ENCODE peak calls at places on chromosomes 2 and 18, in four cellular contexts. One of them, this sample, is unnamed. For H3K9me3, the result is how much of the 10 kb centered on the place peaks cover.

GRCh38 chr2:200703132-200703925 is 108.4 kb upstream of the BZW1 start:
- DNase-seq in OCI-LY7: peak
- DNase-seq in CD8-positive, alpha-beta T cell: no peak
- DNase-seq in lung: peak
- DNase-seq in this sample: peak

GRCh38 chr18:63970803-63971191 is 916 bp downstream of the SERPINB8 start:
- DNase-seq in OCI-LY7: no peak
- DNase-seq in CD8-positive, alpha-beta T cell: no peak
- DNase-seq in lung: peak
- DNase-seq in this sample: peak

GRCh38 chr2:201220102-201220570 is 37.2 kb downstream of the CASP10 start:
- DNase-seq in OCI-LY7: peak
- DNase-seq in CD8-positive, alpha-beta T cell: no peak
- DNase-seq in lung: peak
- DNase-seq in this sample: peak

GRCh38 chr2:227774011-227774624 is 28.4 kb downstream of the SCYGR8 start:
- DNase-seq in OCI-LY7: no peak
- DNase-seq in CD8-positive, alpha-beta T cell: no peak
- DNase-seq in lung: no peak
- DNase-seq in this sample: no peak

GRCh38 chr2:28997237-28997846 is 16.2 kb downstream of the TOGARAM2 start:
- DNase-seq in OCI-LY7: no peak
- DNase-seq in CD8-positive, alpha-beta T cell: no peak
- DNase-seq in lung: no peak
- DNase-seq in this sample: no peak

GRCh38 chr2:38315707-38316333 is 61.3 kb downstream of the ATL2 start:
- DNase-seq in OCI-LY7: peak
- DNase-seq in CD8-positive, alpha-beta T cell: no peak
- DNase-seq in lung: no peak
- DNase-seq in this sample: peak

GRCh38 chr2:96241901-96242611 is 23.7 kb downstream of the TMEM127 start:
- DNase-seq in OCI-LY7: peak
- DNase-seq in CD8-positive, alpha-beta T cell: no peak
- DNase-seq in lung: peak
- DNase-seq in this sample: peak

GRCh38 chr2:191105082-191105481 is 45.7 kb downstream of the STAT4 start:
- DNase-seq in OCI-LY7: no peak
- DNase-seq in CD8-positive, alpha-beta T cell: no peak
- DNase-seq in lung: no peak
- DNase-seq in this sample: no peak

GRCh38 chr18:53004798-53005197 is 664.8 kb downstream of the DCC start:
- DNase-seq in OCI-LY7: no peak
- DNase-seq in CD8-positive, alpha-beta T cell: no peak
- DNase-seq in lung: no peak
- DNase-seq in this sample: no peak

GRCh38 chr2:206968139-206969086 is 29.1 kb downstream of the CPO start:
- DNase-seq in OCI-LY7: no peak
- DNase-seq in CD8-positive, alpha-beta T cell: no peak
- DNase-seq in lung: no peak
- DNase-seq in this sample: no peak

GRCh38 chr2:281381-281780 is 6.5 kb downstream of the ALKAL2 start:
- DNase-seq in OCI-LY7: no peak
- DNase-seq in CD8-positive, alpha-beta T cell: no peak
- DNase-seq in lung: no peak
- DNase-seq in this sample: no peak

GRCh38 chr2:40098786-40099470 is 319.9 kb upstream of the THUMPD2 start:
- DNase-seq in OCI-LY7: no peak
- DNase-seq in CD8-positive, alpha-beta T cell: no peak
- DNase-seq in lung: no peak
- DNase-seq in this sample: peak

GRCh38 chr2:219689676-219690628 is 62.5 kb downstream of the SLC4A3 start:
- DNase-seq in OCI-LY7: peak
- DNase-seq in CD8-positive, alpha-beta T cell: no peak
- DNase-seq in lung: peak
- DNase-seq in this sample: peak

GRCh38 chr2:182360012-182360662 is 66.7 kb downstream of the PDE1A start:
- DNase-seq in OCI-LY7: no peak
- DNase-seq in CD8-positive, alpha-beta T cell: no peak
- DNase-seq in lung: no peak
- DNase-seq in this sample: no peak

GRCh38 chr2:63613391-63613901 is 24.7 kb downstream of the MDH1 start:
- DNase-seq in OCI-LY7: no peak
- DNase-seq in CD8-positive, alpha-beta T cell: no peak
- DNase-seq in lung: no peak
- DNase-seq in this sample: peak

GRCh38 chr2:37797081-37797480 is 125.6 kb upstream of the CDC42EP3 start:
- DNase-seq in OCI-LY7: no peak
- DNase-seq in CD8-positive, alpha-beta T cell: no peak
- DNase-seq in lung: no peak
- DNase-seq in this sample: no peak

GRCh38 chr2:39665811-39666488 is at the start of gene TMEM178A:
- DNase-seq in OCI-LY7: no peak
- DNase-seq in CD8-positive, alpha-beta T cell: no peak
- DNase-seq in lung: no peak
- DNase-seq in this sample: peak

GRCh38 chr2:151767536-151767935 is 33.3 kb upstream of the NEB start:
- DNase-seq in OCI-LY7: no peak
- DNase-seq in CD8-positive, alpha-beta T cell: no peak
- DNase-seq in lung: no peak
- DNase-seq in this sample: no peak

GRCh38 chr2:28052691-28053090 is 162.2 kb downstream of the BABAM2 start:
- DNase-seq in OCI-LY7: no peak
- DNase-seq in CD8-positive, alpha-beta T cell: no peak
- DNase-seq in lung: no peak
- DNase-seq in this sample: peak

GRCh38 chr18:46477425-46478011 is 179.5 kb downstream of the LOXHD1 start:
- DNase-seq in OCI-LY7: no peak
- DNase-seq in CD8-positive, alpha-beta T cell: no peak
- DNase-seq in lung: no peak
- DNase-seq in this sample: no peak

GRCh38 chr2:177984739-177985138 is 87.8 kb downstream of the PDE11A start:
- DNase-seq in OCI-LY7: no peak
- DNase-seq in CD8-positive, alpha-beta T cell: no peak
- DNase-seq in lung: no peak
- DNase-seq in this sample: no peak

GRCh38 chr18:77935342-77935741 is 685.7 kb downstream of the GALR1 start:
- DNase-seq in OCI-LY7: no peak
- DNase-seq in CD8-positive, alpha-beta T cell: no peak
- DNase-seq in lung: no peak
- DNase-seq in this sample: no peak

GRCh38 chr18:3297025-3297984 is 35.4 kb downstream of the MYL12B start:
- DNase-seq in OCI-LY7: peak
- DNase-seq in CD8-positive, alpha-beta T cell: peak
- DNase-seq in lung: peak
- DNase-seq in this sample: peak

GRCh38 chr2:71063216-71063615 is 5.2 kb upstream of the NAGK start:
- DNase-seq in OCI-LY7: peak
- DNase-seq in CD8-positive, alpha-beta T cell: no peak
- DNase-seq in lung: no peak
- DNase-seq in this sample: no peak

GRCh38 chr2:106157416-106157815 is 36.7 kb downstream of the UXS1 start:
- DNase-seq in OCI-LY7: no peak
- DNase-seq in CD8-positive, alpha-beta T cell: no peak
- DNase-seq in lung: no peak
- DNase-seq in this sample: no peak

GRCh38 chr2:49914281-49914680 is 760.0 kb upstream of the FSHR start:
- DNase-seq in OCI-LY7: no peak
- DNase-seq in CD8-positive, alpha-beta T cell: no peak
- DNase-seq in lung: no peak
- DNase-seq in this sample: no peak

GRCh38 chr2:85584857-85585780 is 888 bp downstream of the VAMP5 start:
- DNase-seq in OCI-LY7: no peak
- DNase-seq in CD8-positive, alpha-beta T cell: no peak
- DNase-seq in lung: no peak
- DNase-seq in this sample: no peak

GRCh38 chr2:130822766-130823165 is 13.9 kb upstream of the ARHGEF4 start:
- DNase-seq in OCI-LY7: no peak
- DNase-seq in CD8-positive, alpha-beta T cell: no peak
- DNase-seq in lung: no peak
- DNase-seq in this sample: no peak

GRCh38 chr18:76691800-76692199 is 130.6 kb upstream of the ZNF236 start:
- DNase-seq in OCI-LY7: no peak
- DNase-seq in CD8-positive, alpha-beta T cell: no peak
- DNase-seq in lung: no peak
- DNase-seq in this sample: peak

GRCh38 chr2:221103930-221104329 is 468.2 kb downstream of the EPHA4 start:
- DNase-seq in OCI-LY7: no peak
- DNase-seq in CD8-positive, alpha-beta T cell: no peak
- DNase-seq in lung: no peak
- DNase-seq in this sample: peak

GRCh38 chr2:156326488-156326887 is 6.0 kb downstream of the NR4A2 start:
- DNase-seq in OCI-LY7: no peak
- DNase-seq in CD8-positive, alpha-beta T cell: no peak
- DNase-seq in lung: no peak
- DNase-seq in this sample: no peak

GRCh38 chr2:129004485-129004884 is 685.8 kb upstream of the HS6ST1 start:
- DNase-seq in OCI-LY7: no peak
- DNase-seq in CD8-positive, alpha-beta T cell: no peak
- DNase-seq in lung: no peak
- DNase-seq in this sample: no peak

GRCh38 chr2:211458974-211459373 is 902.6 kb downstream of the CPS1 start:
- DNase-seq in OCI-LY7: no peak
- DNase-seq in CD8-positive, alpha-beta T cell: no peak
- DNase-seq in lung: no peak
- DNase-seq in this sample: no peak

GRCh38 chr2:211454684-211455083 is 898.3 kb downstream of the CPS1 start:
- DNase-seq in OCI-LY7: no peak
- DNase-seq in CD8-positive, alpha-beta T cell: no peak
- DNase-seq in lung: no peak
- DNase-seq in this sample: no peak

GRCh38 chr2:211455225-211455841 is 898.9 kb downstream of the CPS1 start:
- DNase-seq in OCI-LY7: peak
- DNase-seq in CD8-positive, alpha-beta T cell: no peak
- DNase-seq in lung: peak
- DNase-seq in this sample: peak

GRCh38 chr2:211453311-211453894 is 897.0 kb downstream of the CPS1 start:
- DNase-seq in OCI-LY7: no peak
- DNase-seq in CD8-positive, alpha-beta T cell: no peak
- DNase-seq in lung: no peak
- DNase-seq in this sample: no peak

DNA sequence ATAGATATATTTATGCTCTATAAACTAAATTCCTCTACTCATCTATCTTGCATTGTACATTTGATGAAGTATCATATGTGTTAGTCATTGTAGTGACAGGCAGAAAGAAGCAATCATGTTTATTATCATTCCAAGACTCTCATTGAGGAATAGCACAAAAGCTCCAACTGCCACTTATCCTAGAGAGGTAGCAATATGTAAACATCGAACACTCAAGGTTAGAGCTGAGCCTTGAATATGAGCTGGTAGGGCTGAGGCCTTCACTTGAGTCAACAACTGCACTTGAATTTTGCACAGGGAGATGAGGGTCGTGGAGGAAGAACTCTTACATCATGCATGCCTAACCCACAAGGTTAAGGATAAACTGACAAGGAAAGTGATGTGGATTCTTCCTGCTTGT is 900.9 kb downstream of the CPS1 start:
- DNase-seq in OCI-LY7: no peak
- DNase-seq in CD8-positive, alpha-beta T cell: no peak
- DNase-seq in lung: no peak
- DNase-seq in this sample: peak
- H3K9me3 ChIP-seq in OCI-LY7: under half
- H3K9me3 ChIP-seq in CD8-positive, alpha-beta T cell: under half
- H3K9me3 ChIP-seq in lung: under half
- H3K9me3 ChIP-seq in this sample: under half

GRCh38 chr2:68908392-68908970 is 37.3 kb upstream of the BMP10 start:
- DNase-seq in OCI-LY7: peak
- DNase-seq in CD8-positive, alpha-beta T cell: peak
- DNase-seq in lung: peak
- DNase-seq in this sample: peak
- H3K27ac ChIP-seq in OCI-LY7: peak
- H3K27ac ChIP-seq in CD8-positive, alpha-beta T cell: no peak
- H3K27ac ChIP-seq in lung: peak
- H3K27ac ChIP-seq in this sample: no peak

DNA sequence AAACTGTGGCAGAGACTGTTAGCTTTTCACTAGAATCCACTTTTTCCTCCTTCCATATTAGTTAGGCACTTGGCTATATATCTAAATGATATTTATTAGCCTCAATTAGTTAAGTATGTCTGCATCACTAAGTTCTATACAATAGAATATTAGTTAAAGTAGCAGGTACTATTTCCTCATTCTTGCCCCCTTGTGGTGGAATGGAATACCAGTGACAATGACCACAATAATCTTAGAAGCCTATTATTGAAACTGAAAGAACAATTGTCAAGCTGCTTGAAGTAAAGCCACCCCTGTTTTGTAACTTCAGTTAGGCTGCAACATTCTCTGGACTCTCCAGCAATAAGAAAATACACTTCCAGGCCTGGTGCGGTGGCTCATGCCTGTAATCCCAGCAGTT is 476.3 kb upstream of the VWC2L start:
- DNase-seq in OCI-LY7: peak
- DNase-seq in CD8-positive, alpha-beta T cell: no peak
- DNase-seq in lung: no peak
- DNase-seq in this sample: peak
- TF ChIP-seq CTCF in OCI-LY7: peak
- TF ChIP-seq CTCF in CD8-positive, alpha-beta T cell: peak
- TF ChIP-seq CTCF in lung: no peak
- TF ChIP-seq CTCF in this sample: peak

DNA sequence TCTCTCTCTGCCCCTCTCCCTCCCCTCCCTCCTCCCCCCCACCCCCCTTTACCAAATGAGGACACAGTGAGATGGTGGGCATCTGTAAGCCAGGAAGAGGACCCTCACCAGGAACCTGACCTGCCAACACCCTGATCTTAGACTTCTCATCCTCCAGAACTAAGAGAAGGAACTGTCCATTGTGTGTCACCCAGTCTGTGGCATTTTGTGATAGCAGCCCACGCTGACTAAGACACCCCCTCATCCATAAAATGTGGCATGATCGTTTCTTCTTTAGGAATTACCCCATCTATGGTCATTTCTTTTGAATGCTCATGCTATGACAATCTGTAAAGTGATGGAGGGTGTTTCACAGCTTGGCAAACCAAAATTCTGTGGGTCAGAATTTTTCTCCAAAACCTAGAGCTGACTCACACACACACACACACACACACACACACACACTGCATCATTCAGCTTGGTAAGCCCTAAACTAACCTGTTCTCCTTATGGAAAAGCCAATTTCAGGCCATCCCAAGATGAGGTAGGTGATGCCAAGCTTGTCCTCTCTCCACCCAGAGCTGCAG is 45.2 kb upstream of the NRP2 start:
- DNase-seq in OCI-LY7: no peak
- DNase-seq in CD8-positive, alpha-beta T cell: no peak
- DNase-seq in lung: no peak
- DNase-seq in this sample: no peak
- H3K9me3 ChIP-seq in OCI-LY7: under half
- H3K9me3 ChIP-seq in CD8-positive, alpha-beta T cell: under half
- H3K9me3 ChIP-seq in lung: under half
- H3K9me3 ChIP-seq in this sample: under half

DNA sequence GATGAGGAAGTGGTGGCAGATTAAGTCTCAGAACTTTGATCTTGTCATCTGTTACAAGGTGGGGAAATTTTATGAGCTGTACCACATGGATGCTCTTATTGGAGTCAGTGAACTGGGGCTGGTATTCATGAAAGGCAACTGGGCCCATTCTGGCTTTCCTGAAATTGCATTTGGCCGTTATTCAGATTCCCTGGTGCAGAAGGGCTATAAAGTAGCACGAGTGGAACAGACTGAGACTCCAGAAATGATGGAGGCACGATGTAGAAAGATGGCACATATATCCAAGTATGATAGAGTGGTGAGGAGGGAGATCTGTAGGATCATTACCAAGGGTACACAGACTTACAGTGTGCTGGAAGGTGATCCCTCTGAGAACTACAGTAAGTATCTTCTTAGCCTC is 16.3 kb downstream of the MSH6 start:
- DNase-seq in OCI-LY7: no peak
- DNase-seq in CD8-positive, alpha-beta T cell: no peak
- DNase-seq in lung: no peak
- DNase-seq in this sample: no peak
- H3K27ac ChIP-seq in OCI-LY7: no peak
- H3K27ac ChIP-seq in CD8-positive, alpha-beta T cell: no peak
- H3K27ac ChIP-seq in lung: no peak
- H3K27ac ChIP-seq in this sample: peak